ENCODE peak calls at places on chromosomes 7 and 10, in five cellular contexts. T is right lobe of liver, W is uterus, S is K562, G is sigmoid colon. L is an unnamed sample.
A peak's percentile ranks its signal among the peaks of the same experiment; 100 is the strongest.

GRCh38 chr10:125033146-125033924 is 91.4 kb downstream of the ZRANB1 start:
- DNase-seq in W (peak; percentile 45), T (no peak), S (no peak), G (no peak), L (no peak)

GRCh38 chr10:94496010-94496409 is 49.6 kb upstream of the HELLS start:
- DNase-seq in W (no peak), T (no peak), G (no peak), S (no peak), L (no peak)

GRCh38 chr10:3850999-3851937 is 66.3 kb upstream of the KLF6 start:
- DNase-seq in S (no peak), W (no peak), T (no peak), G (no peak), L (no peak)

GRCh38 chr10:36336315-36336714 is 694.2 kb upstream of the FZD8 start:
- DNase-seq in G (no peak), W (no peak), S (no peak), T (no peak), L (no peak)

GRCh38 chr7:150939052-150939810 is 38.9 kb downstream of the KCNH2 start:
- DNase-seq in W (no peak), S (no peak), G (peak; percentile 43), T (no peak), L (no peak)

GRCh38 chr10:37930423-37930822 is 46.0 kb downstream of the ZNF25 start:
- DNase-seq in G (no peak), W (no peak), S (no peak), T (no peak), L (no peak)

GRCh38 chr10:70675496-70676161 is 3.3 kb downstream of the ADAMTS14 start:
- DNase-seq in T (no peak), S (no peak), W (no peak), G (no peak), L (no peak)

GRCh38 chr10:133520193-133520738 is 6.9 kb upstream of the CYP2E1 start:
- DNase-seq in G (peak; percentile 82), S (peak; percentile 98), W (peak; percentile 34), T (peak; percentile 92), L (peak; percentile 12)

GRCh38 chr10:3265081-3265480 is 92.5 kb upstream of the PITRM1 start:
- DNase-seq in G (peak; percentile 37), S (no peak), W (no peak), T (no peak), L (no peak)

DNA sequence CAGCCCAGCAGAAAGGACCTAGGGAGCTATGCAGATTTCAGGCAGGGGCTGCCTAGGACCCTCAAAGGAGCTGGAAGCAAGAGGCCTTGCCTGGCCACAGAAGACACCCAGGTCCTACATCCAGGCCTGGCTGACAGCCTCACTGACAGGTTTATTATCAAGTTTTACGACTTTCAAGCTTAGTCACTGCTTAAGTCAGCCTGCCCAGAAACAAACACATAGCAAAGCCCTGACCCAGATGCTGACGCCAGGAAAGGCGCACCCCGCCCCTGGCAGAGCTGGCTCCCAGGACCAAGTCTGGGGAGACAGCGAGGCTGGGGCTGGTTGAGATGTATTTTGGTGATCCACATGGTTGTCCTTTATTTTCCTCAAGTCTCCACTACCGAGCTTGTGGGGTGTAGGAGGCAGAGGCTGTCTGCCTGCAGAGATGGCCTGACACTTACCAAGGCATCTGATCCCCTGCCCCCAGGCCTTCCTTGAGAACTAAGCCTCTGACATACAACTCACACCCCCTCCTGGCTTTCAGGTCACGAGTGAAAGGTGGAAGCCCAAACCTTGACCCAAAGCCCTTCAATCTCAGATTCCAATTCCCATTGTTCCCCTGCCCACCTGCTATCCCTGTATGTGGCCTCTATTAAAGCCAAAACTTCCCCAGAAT is 80.7 kb upstream of the EMX2 start:
- DNase-seq in S (no peak), G (peak; percentile 95), T (no peak), W (peak; percentile 93), L (no peak)
- TF ChIP-seq POLR2A in S (no peak), G (no peak), T (no peak), W (no peak), L (no peak)

GRCh38 chr7:1395211-1396070 is 63.8 kb downstream of the MICALL2 start:
- DNase-seq in S (no peak), T (no peak), G (no peak), W (no peak), L (no peak)
- H3K4me3 ChIP-seq in S (no peak overlapping the region), T (no peak overlapping the region), G (no peak overlapping the region), W (no peak overlapping the region), L (no peak overlapping the region)

GRCh38 chr10:57593983-57594573 is 673.6 kb downstream of the IPMK start:
- DNase-seq in G (no peak), S (no peak), T (no peak), W (no peak), L (no peak)
- TF ChIP-seq CTCF in G (no peak), S (no peak), T (no peak), W (no peak), L (no peak)

DNA sequence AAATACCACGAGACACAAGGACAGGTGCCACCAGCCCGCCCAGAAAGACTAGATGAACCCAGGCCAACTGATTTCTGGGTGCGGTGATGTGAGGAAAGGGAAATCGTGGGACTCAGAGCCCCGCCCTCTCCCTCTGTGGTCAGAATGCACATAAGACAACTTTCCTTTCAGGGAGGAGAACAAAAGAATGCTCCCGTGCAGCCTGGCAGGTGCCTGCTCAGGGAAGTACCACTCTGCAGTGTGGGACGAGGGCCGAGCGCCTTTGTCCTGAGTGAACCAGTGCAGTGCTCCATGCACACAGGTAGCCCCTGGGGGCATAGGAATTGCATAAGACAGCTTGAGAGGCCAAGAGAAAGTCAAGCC is 119.5 kb downstream of the ABLIM1 start:
- DNase-seq in G (no peak), W (no peak), S (no peak), T (no peak), L (no peak)
- TF ChIP-seq POLR2A in G (no peak), W (no peak), S (no peak), T (no peak), L (no peak)

GRCh38 chr7:96303686-96304443 is 18.0 kb downstream of the SLC25A13 start:
- DNase-seq in W (no peak), T (no peak), S (no peak), G (no peak), L (no peak)
- H3K4me3 ChIP-seq in W (no peak overlapping the region), T (no peak overlapping the region), S (no peak overlapping the region), G (no peak overlapping the region), L (no peak overlapping the region)